ENCODE peak calls at places on chromosome 21, in four cellular contexts. R is EH; X is activated CD4-positive, CD25-positive, alpha-beta regulatory T cell; D is 8988T. Y is an unnamed sample.
A peak's percentile ranks its signal among the peaks of the same experiment; 100 is the strongest.

GRCh38 chr21:45880097-45881068 is 101.2 kb upstream of the COL6A1 start:
- DNase-seq in R (peak; percentile 77), X (peak; percentile 55), D (peak; percentile 65), Y (peak; percentile 49)

GRCh38 chr21:45997495-45998275 is 16.1 kb downstream of the COL6A1 start:
- DNase-seq in R (no peak), X (no peak), D (no peak), Y (no peak)

GRCh38 chr21:32806810-32807386 is 35.3 kb upstream of the PAXBP1 start:
- DNase-seq in R (no peak), X (no peak), D (no peak), Y (no peak)

GRCh38 chr21:45642122-45642813 is 1.3 kb upstream of the PCBP3 start:
- DNase-seq in R (no peak), X (no peak), D (no peak), Y (no peak)

GRCh38 chr21:15084668-15085067 is 19.9 kb upstream of the NRIP1 start:
- DNase-seq in R (no peak), X (no peak), D (no peak), Y (no peak)

GRCh38 chr21:44926364-44927101 is 5.8 kb upstream of the ITGB2 start:
- DNase-seq in R (no peak), X (no peak), D (no peak), Y (no peak)

GRCh38 chr21:27110956-27111355 is 144.1 kb upstream of the ADAMTS5 start:
- DNase-seq in R (no peak), X (no peak), D (no peak), Y (no peak)

GRCh38 chr21:30981403-30981802 is 56.9 kb downstream of the KRTAP19-8 start:
- DNase-seq in R (no peak), X (no peak), D (no peak), Y (no peak)

GRCh38 chr21:43627527-43627926 is 31.8 kb downstream of the HSF2BP start:
- DNase-seq in R (no peak), X (no peak), D (no peak), Y (no peak)

GRCh38 chr21:34133802-34134201 is 60.4 kb downstream of the MRPS6 start:
- DNase-seq in R (no peak), X (no peak), D (no peak), Y (no peak)

GRCh38 chr21:32186843-32187242 is 92.0 kb downstream of the MIS18A start:
- DNase-seq in R (no peak), X (no peak), D (no peak), Y (no peak)

GRCh38 chr21:32423846-32424535 is 11.5 kb downstream of the EVA1C start:
- DNase-seq in R (peak; percentile 15), X (no peak), D (no peak), Y (no peak)

GRCh38 chr21:34073749-34074282 is 438 bp downstream of the MRPS6 start:
- DNase-seq in R (peak; percentile 36), X (peak; percentile 17), D (peak; percentile 27), Y (peak; percentile 26)

GRCh38 chr21:37006521-37007291 is at the start of gene RIPPLY3:
- DNase-seq in R (peak; percentile 49), X (no peak), D (no peak), Y (peak; percentile 22)

GRCh38 chr21:33673473-33673872 is 31.2 kb downstream of the ITSN1 start:
- DNase-seq in R (no peak), X (no peak), D (no peak), Y (no peak)

GRCh38 chr21:44950351-44950750 is 10.5 kb downstream of the SLX9 start:
- DNase-seq in R (no peak), X (no peak), D (no peak), Y (no peak)

GRCh38 chr21:40335689-40336088 is 468.5 kb downstream of the PCP4 start:
- DNase-seq in R (no peak), X (no peak), D (no peak), Y (no peak)

GRCh38 chr21:15552914-15553491 is 176.8 kb upstream of the USP25 start:
- DNase-seq in R (peak; percentile 7), X (no peak), D (no peak), Y (no peak)

GRCh38 chr21:37419228-37419906 is 52.8 kb downstream of the DYRK1A start:
- DNase-seq in R (no peak), X (no peak), D (no peak), Y (no peak)

GRCh38 chr21:38306833-38307232 is 50.0 kb downstream of the KCNJ15 start:
- DNase-seq in R (peak; percentile 97), X (no peak), D (no peak), Y (no peak)

GRCh38 chr21:26637346-26637745 is 64.3 kb upstream of the CYYR1 start:
- DNase-seq in R (no peak), X (no peak), D (no peak), Y (no peak)

GRCh38 chr21:44436958-44437357 is 18.4 kb upstream of the LRRC3 start:
- DNase-seq in R (no peak), X (no peak), D (no peak), Y (no peak)

GRCh38 chr21:37450385-37451044 is 83.9 kb downstream of the DYRK1A start:
- DNase-seq in R (peak; percentile 68), X (no peak), D (no peak), Y (no peak)

GRCh38 chr21:34911360-34911759 is 137.7 kb downstream of the RUNX1 start:
- DNase-seq in R (no peak), X (no peak), D (no peak), Y (no peak)

GRCh38 chr21:38352536-38353219 is 95.9 kb downstream of the KCNJ15 start:
- DNase-seq in R (peak; percentile 76), X (no peak), D (peak; percentile 19), Y (no peak)

GRCh38 chr21:35508389-35508888 is 459.3 kb upstream of the RUNX1 start:
- DNase-seq in R (peak; percentile 71), X (no peak), D (no peak), Y (no peak)

GRCh38 chr21:45469273-45470086 is 64.5 kb downstream of the COL18A1 start:
- DNase-seq in R (no peak), X (no peak), D (no peak), Y (no peak)

GRCh38 chr21:35222021-35222420 is 172.9 kb upstream of the RUNX1 start:
- DNase-seq in R (peak; percentile 41), X (no peak), D (no peak), Y (no peak)

GRCh38 chr21:46079357-46080170 is 18.3 kb upstream of the COL6A2 start:
- DNase-seq in R (peak; percentile 98), X (no peak), D (no peak), Y (no peak)

GRCh38 chr21:33643658-33644311 is 1.5 kb downstream of the ITSN1 start:
- DNase-seq in R (no peak), X (no peak), D (no peak), Y (no peak)

GRCh38 chr21:39173999-39174398 is 9.3 kb downstream of the PSMG1 start:
- DNase-seq in R (no peak), X (no peak), D (no peak), Y (no peak)

GRCh38 chr21:34029724-34030528 is 43.5 kb upstream of the MRPS6 start:
- DNase-seq in R (peak; percentile 77), X (peak; percentile 5), D (peak; percentile 24), Y (peak; percentile 41)

GRCh38 chr21:21463456-21463855 is 465.2 kb downstream of the NCAM2 start:
- DNase-seq in R (no peak), X (no peak), D (no peak), Y (no peak)

GRCh38 chr21:43731891-43732711 is 13.2 kb downstream of the PDXK start:
- DNase-seq in R (no peak), X (no peak), D (no peak), Y (no peak)

GRCh38 chr21:43297411-43297981 is 128.7 kb downstream of the CRYAA start:
- DNase-seq in R (no peak), X (no peak), D (no peak), Y (no peak)

GRCh38 chr21:31946236-31946635 is 73.4 kb downstream of the HUNK start:
- DNase-seq in R (peak; percentile 55), X (no peak), D (no peak), Y (no peak)

GRCh38 chr21:41964171-41964570 is 10.4 kb upstream of the C2CD2 start:
- DNase-seq in R (no peak), X (no peak), D (no peak), Y (no peak)

GRCh38 chr21:32554832-32555436 is 30.4 kb downstream of the TCP10L start:
- DNase-seq in R (peak; percentile 14), X (no peak), D (no peak), Y (no peak)

GRCh38 chr21:35258521-35258920 is 209.4 kb upstream of the RUNX1 start:
- DNase-seq in R (no peak), X (no peak), D (no peak), Y (no peak)

Y was measured in memory B cell.